ENCODE peak calls at places on chromosomes 13 and 19, in nine cellular contexts. Z is C1 segment of cervical spinal cord; J is T-helper 2 cell; I is RPMI8226; K is RPMI7951; H is HuH-7.5; N is activated CD4-positive, alpha-beta T cell treated with anti-CD3 and anti-CD28 coated beads for 48 hours; E is NCI-H524 treated with DMSO at 0.1 percent for 48 hours; G is left lung. W is an unnamed sample.

GRCh38 chr13:26508885-26509284 is 48.6 kb upstream of the WASF3 start:
- DNase-seq in J (no peak), E (no peak), Z (no peak), G (peak), H (no peak), N (no peak), I (no peak), K (peak), W (no peak)

GRCh38 chr13:20118268-20119140 is 42.3 kb downstream of the GJA3 start:
- DNase-seq in J (no peak), N (peak), G (peak), I (no peak), K (peak), E (no peak), Z (no peak), H (no peak), W (peak)

GRCh38 chr19:46970815-46971214 is 48.8 kb upstream of the NPAS1 start:
- DNase-seq in J (no peak), K (peak), Z (no peak), I (no peak), G (no peak), N (no peak), H (no peak), E (no peak), W (no peak)

GRCh38 chr19:10517760-10518443 is 655 bp upstream of the S1PR5 start:
- DNase-seq in N (peak), K (peak), H (peak), J (no peak), G (no peak), Z (peak), E (no peak), I (no peak), W (no peak)

GRCh38 chr13:51769455-51770127 is 34.4 kb downstream of the DHRS12 start:
- DNase-seq in H (no peak), E (no peak), J (no peak), N (no peak), K (no peak), G (no peak), Z (no peak), I (no peak), W (no peak)

GRCh38 chr19:53966931-53967330 is 4.2 kb downstream of the CACNG8 start:
- DNase-seq in H (no peak), E (no peak), I (no peak), K (no peak), G (no peak), J (no peak), Z (no peak), N (no peak), W (no peak)

GRCh38 chr19:33497151-33497777 is 24.3 kb downstream of the PEPD start:
- DNase-seq in K (no peak), E (no peak), G (no peak), Z (no peak), J (no peak), H (no peak), N (no peak), I (no peak), W (no peak)

GRCh38 chr19:22144394-22144793 is 52.4 kb downstream of the ZNF676 start:
- DNase-seq in Z (no peak), N (no peak), J (no peak), K (peak), H (no peak), G (no peak), I (peak), E (no peak), W (no peak)

GRCh38 chr19:7982103-7982502 is 23.3 kb downstream of the ELAVL1 start:
- DNase-seq in J (no peak), K (no peak), H (no peak), G (no peak), E (no peak), Z (no peak), I (no peak), N (no peak), W (no peak)

GRCh38 chr13:54241719-54242118 is 1213.1 kb downstream of the OLFM4 start:
- DNase-seq in N (no peak), Z (no peak), K (no peak), J (no peak), E (peak), I (no peak), H (no peak), G (no peak), W (no peak)

GRCh38 chr13:51576754-51577153 is 7.5 kb upstream of the WDFY2 start:
- DNase-seq in N (no peak), Z (no peak), J (no peak), K (no peak), E (no peak), G (no peak), I (no peak), H (no peak), W (no peak)

GRCh38 chr13:40476175-40476958 is 190.1 kb downstream of the FOXO1 start:
- DNase-seq in J (no peak), G (no peak), Z (no peak), K (peak), H (no peak), E (no peak), N (no peak), I (no peak), W (no peak)

GRCh38 chr19:49113762-49114629 is at the start of gene LIN7B:
- DNase-seq in I (peak), Z (no peak), G (peak), H (peak), J (peak), E (peak), K (peak), N (peak), W (peak)

GRCh38 chr13:77029436-77029835 is 2.5 kb upstream of the FBXL3 start:
- DNase-seq in K (no peak), H (no peak), N (no peak), Z (no peak), G (no peak), J (no peak), I (no peak), E (no peak), W (no peak)

GRCh38 chr13:110519506-110519905 is 42.0 kb downstream of the RAB20 start:
- DNase-seq in G (no peak), H (no peak), K (no peak), Z (no peak), N (no peak), J (no peak), E (no peak), I (no peak), W (no peak)

GRCh38 chr19:32219881-32220552 is 125.4 kb upstream of the ZNF507 start:
- DNase-seq in N (no peak), Z (no peak), I (no peak), E (no peak), K (no peak), G (no peak), H (no peak), J (no peak), W (no peak)

GRCh38 chr13:79466852-79467251 is 14.1 kb upstream of the NDFIP2 start:
- DNase-seq in Z (no peak), N (no peak), H (no peak), E (no peak), J (no peak), I (no peak), G (no peak), K (no peak), W (no peak)

GRCh38 chr13:93727301-93728141 is 500.9 kb downstream of the GPC6 start:
- DNase-seq in E (no peak), J (no peak), K (no peak), I (no peak), N (no peak), Z (no peak), G (no peak), H (no peak), W (no peak)